ENCODE peak calls at places on chromosomes 6 and 20, in five cellular contexts. J is A549, H is T-helper 2 cell, Y is GM13976, M is ACHN. O is an unnamed sample.
A peak's percentile ranks its signal among the peaks of the same experiment; 100 is the strongest.

GRCh38 chr6:51062166-51062722 is 243.6 kb downstream of the TFAP2B start:
- DNase-seq in J (no peak), H (no peak), Y (no peak), M (no peak), O (no peak)

GRCh38 chr6:142635130-142635529 is 309.8 kb downstream of the HIVEP2 start:
- DNase-seq in J (no peak), H (no peak), Y (no peak), M (peak; percentile 4), O (no peak)

GRCh38 chr6:13303668-13304017 is 24.7 kb downstream of the TBC1D7 start:
- DNase-seq in J (no peak), H (no peak), Y (peak; percentile 74), M (peak; percentile 46), O (peak; percentile 75)

GRCh38 chr6:163419413-163420314 is 5.1 kb downstream of the QKI start:
- DNase-seq in J (no peak), H (no peak), Y (no peak), M (peak; percentile 45), O (no peak)

GRCh38 chr6:29955783-29956182 is 13.5 kb downstream of the HLA-A start:
- DNase-seq in J (no peak), H (no peak), Y (no peak), M (no peak), O (no peak)

GRCh38 chr6:35302604-35303218 is 5.1 kb downstream of the DEF6 start:
- DNase-seq in J (no peak), H (peak; percentile 60), Y (peak; percentile 84), M (peak; percentile 25), O (peak; percentile 82)

GRCh38 chr6:169391473-169392071 is 137.9 kb upstream of the THBS2 start:
- DNase-seq in J (no peak), H (no peak), Y (no peak), M (no peak), O (no peak)

GRCh38 chr20:33415948-33416347 is 14.6 kb upstream of the CDK5RAP1 start:
- DNase-seq in J (peak; percentile 43), H (no peak), Y (no peak), M (peak; percentile 49), O (no peak)

GRCh38 chr20:2521369-2522305 is 12.9 kb upstream of the ZNF343 start:
- DNase-seq in J (peak; percentile 61), H (no peak), Y (no peak), M (peak; percentile 10), O (no peak)

GRCh38 chr6:41935685-41936072 is 5.9 kb downstream of the CCND3 start:
- DNase-seq in J (no peak), H (no peak), Y (no peak), M (no peak), O (no peak)

GRCh38 chr6:164133095-164133494 is 718.6 kb downstream of the QKI start:
- DNase-seq in J (no peak), H (no peak), Y (no peak), M (no peak), O (no peak)

O was measured in GM10248.